ENCODE peak calls at places on chromosomes 1 and 21, in eight cellular contexts. One of them, this sample, is unnamed.

GRCh38 chr1:158087320-158087927 is 93.3 kb upstream of the CD1D start:
- DNase-seq in brain microvascular endothelial cell: peak
- DNase-seq in HEK293T: peak
- DNase-seq in HT1080: peak
- DNase-seq in heart left ventricle: peak
- DNase-seq in C1 segment of cervical spinal cord: no peak
- DNase-seq in sciatic nerve: peak
- DNase-seq in progenitor cell of endocrine pancreas: peak
- DNase-seq in this sample: peak

GRCh38 chr1:29828526-29829447 is 592.5 kb downstream of the PTPRU start:
- DNase-seq in heart left ventricle: no peak
- DNase-seq in sciatic nerve: peak
- DNase-seq in C1 segment of cervical spinal cord: no peak
- DNase-seq in brain microvascular endothelial cell: no peak
- DNase-seq in progenitor cell of endocrine pancreas: no peak
- DNase-seq in HT1080: no peak
- DNase-seq in HEK293T: no peak
- DNase-seq in this sample: no peak

GRCh38 chr1:24386241-24386640 is 27.3 kb downstream of the STPG1 start:
- DNase-seq in progenitor cell of endocrine pancreas: no peak
- DNase-seq in HT1080: no peak
- DNase-seq in C1 segment of cervical spinal cord: no peak
- DNase-seq in brain microvascular endothelial cell: no peak
- DNase-seq in heart left ventricle: no peak
- DNase-seq in sciatic nerve: no peak
- DNase-seq in HEK293T: no peak
- DNase-seq in this sample: no peak

GRCh38 chr1:47578026-47578861 is 140.4 kb downstream of the FOXD2 start:
- DNase-seq in C1 segment of cervical spinal cord: no peak
- DNase-seq in progenitor cell of endocrine pancreas: no peak
- DNase-seq in brain microvascular endothelial cell: no peak
- DNase-seq in HEK293T: no peak
- DNase-seq in sciatic nerve: peak
- DNase-seq in heart left ventricle: peak
- DNase-seq in HT1080: peak
- DNase-seq in this sample: no peak

GRCh38 chr1:45033356-45033755 is 21.3 kb downstream of the UROD start:
- DNase-seq in sciatic nerve: no peak
- DNase-seq in progenitor cell of endocrine pancreas: no peak
- DNase-seq in HEK293T: no peak
- DNase-seq in C1 segment of cervical spinal cord: no peak
- DNase-seq in brain microvascular endothelial cell: no peak
- DNase-seq in HT1080: no peak
- DNase-seq in heart left ventricle: no peak
- DNase-seq in this sample: no peak

GRCh38 chr21:41720250-41720649 is 46.6 kb downstream of the RIPK4 start:
- DNase-seq in heart left ventricle: no peak
- DNase-seq in sciatic nerve: no peak
- DNase-seq in HEK293T: no peak
- DNase-seq in C1 segment of cervical spinal cord: no peak
- DNase-seq in progenitor cell of endocrine pancreas: no peak
- DNase-seq in brain microvascular endothelial cell: no peak
- DNase-seq in HT1080: no peak
- DNase-seq in this sample: no peak

GRCh38 chr1:63797056-63797726 is 23.4 kb downstream of the ROR1 start:
- DNase-seq in HEK293T: no peak
- DNase-seq in C1 segment of cervical spinal cord: no peak
- DNase-seq in progenitor cell of endocrine pancreas: no peak
- DNase-seq in heart left ventricle: no peak
- DNase-seq in HT1080: peak
- DNase-seq in sciatic nerve: no peak
- DNase-seq in brain microvascular endothelial cell: no peak
- DNase-seq in this sample: no peak

GRCh38 chr1:187067160-187067559 is 238.4 kb downstream of the PLA2G4A start:
- DNase-seq in heart left ventricle: no peak
- DNase-seq in progenitor cell of endocrine pancreas: no peak
- DNase-seq in C1 segment of cervical spinal cord: no peak
- DNase-seq in HT1080: no peak
- DNase-seq in HEK293T: no peak
- DNase-seq in brain microvascular endothelial cell: no peak
- DNase-seq in sciatic nerve: no peak
- DNase-seq in this sample: no peak

GRCh38 chr1:107434379-107434728 is 293.5 kb downstream of the NTNG1 start:
- DNase-seq in heart left ventricle: no peak
- DNase-seq in HEK293T: no peak
- DNase-seq in progenitor cell of endocrine pancreas: no peak
- DNase-seq in brain microvascular endothelial cell: no peak
- DNase-seq in sciatic nerve: no peak
- DNase-seq in C1 segment of cervical spinal cord: no peak
- DNase-seq in HT1080: no peak
- DNase-seq in this sample: no peak

GRCh38 chr1:41493117-41493536 is 8.6 kb upstream of the EDN2 start:
- DNase-seq in heart left ventricle: no peak
- DNase-seq in HEK293T: no peak
- DNase-seq in C1 segment of cervical spinal cord: no peak
- DNase-seq in sciatic nerve: no peak
- DNase-seq in HT1080: peak
- DNase-seq in brain microvascular endothelial cell: peak
- DNase-seq in progenitor cell of endocrine pancreas: no peak
- DNase-seq in this sample: peak

GRCh38 chr1:30685796-30686165 is 37.6 kb downstream of the MATN1 start:
- DNase-seq in HT1080: no peak
- DNase-seq in sciatic nerve: no peak
- DNase-seq in heart left ventricle: no peak
- DNase-seq in progenitor cell of endocrine pancreas: no peak
- DNase-seq in C1 segment of cervical spinal cord: no peak
- DNase-seq in HEK293T: no peak
- DNase-seq in brain microvascular endothelial cell: no peak
- DNase-seq in this sample: no peak

GRCh38 chr1:240004086-240004749 is 87.5 kb upstream of the FMN2 start:
- DNase-seq in HEK293T: peak
- DNase-seq in HT1080: no peak
- DNase-seq in sciatic nerve: no peak
- DNase-seq in heart left ventricle: no peak
- DNase-seq in progenitor cell of endocrine pancreas: no peak
- DNase-seq in brain microvascular endothelial cell: no peak
- DNase-seq in C1 segment of cervical spinal cord: no peak
- DNase-seq in this sample: peak

This sample was measured in hepatic stellate cell.